ENCODE peak calls at places on chromosomes 12 and 14, in four cellular contexts. D, A, T and S are unnamed samples.

GRCh38 chr14:20606190-20606901 is 15.2 kb upstream of the RNASE12 start:
- DNase-seq in T (peak), A (peak), D (no peak), S (no peak)

GRCh38 chr14:58571256-58571655 is 66.5 kb upstream of the DACT1 start:
- DNase-seq in D (no peak), A (no peak), T (no peak), S (no peak)

GRCh38 chr14:72666610-72667009 is 227.3 kb downstream of the DPF3 start:
- DNase-seq in A (peak), D (no peak), T (no peak), S (no peak)

GRCh38 chr12:65495233-65495632 is 216.8 kb downstream of the MSRB3 start:
- DNase-seq in A (peak), T (no peak), D (no peak), S (no peak)

GRCh38 chr12:115204957-115205754 is 521.2 kb upstream of the TBX3 start:
- DNase-seq in A (peak), D (no peak), T (no peak), S (no peak)

GRCh38 chr14:106459971-106460730 is 933.8 kb downstream of the TMEM121 start:
- DNase-seq in T (no peak), A (peak), D (peak), S (peak)

GRCh38 chr12:45369065-45369464 is 153.2 kb downstream of the ANO6 start:
- DNase-seq in D (no peak), T (no peak), A (peak), S (no peak)

GRCh38 chr12:109058773-109059172 is 6.4 kb downstream of the USP30 start:
- DNase-seq in A (no peak), T (no peak), D (no peak), S (no peak)

GRCh38 chr12:109855377-109855776 is 22.2 kb upstream of the TRPV4 start:
- DNase-seq in A (no peak), T (no peak), D (no peak), S (no peak)

GRCh38 chr12:10372534-10372931 is 17.3 kb downstream of the KLRK1 start:
- DNase-seq in D (no peak), A (no peak), T (no peak), S (no peak)

GRCh38 chr12:123250471-123251383 is 17.5 kb downstream of the MTRFR start:
- DNase-seq in A (peak), D (no peak), T (no peak), S (no peak)

GRCh38 chr14:102824832-102825231 is 47.6 kb downstream of the TRAF3 start:
- DNase-seq in T (peak), A (peak), D (no peak), S (peak)

GRCh38 chr12:63319386-63319785 is 168.4 kb upstream of the AVPR1A start:
- DNase-seq in D (no peak), T (no peak), A (peak), S (no peak)

GRCh38 chr14:77376380-77376770 is 519 bp downstream of the TMED8 start:
- DNase-seq in D (peak), A (peak), T (peak), S (peak)

GRCh38 chr12:112172556-112173324 is 47.4 kb downstream of the TRAFD1 start:
- DNase-seq in A (no peak), D (no peak), T (no peak), S (no peak)

GRCh38 chr14:24816011-24816928 is 182.3 kb upstream of the GZMB start:
- DNase-seq in A (no peak), D (no peak), T (no peak), S (no peak)

GRCh38 chr14:34214961-34215360 is 247.1 kb downstream of the SPTSSA start:
- DNase-seq in A (no peak), D (no peak), T (no peak), S (no peak)

GRCh38 chr14:95233702-95234241 is 76.4 kb upstream of the DICER1 start:
- DNase-seq in D (no peak), A (no peak), T (no peak), S (no peak)

GRCh38 chr14:39025810-39026627 is 77.0 kb downstream of the SEC23A start:
- DNase-seq in T (no peak), A (no peak), D (no peak), S (no peak)

GRCh38 chr12:70798016-70798768 is 122.3 kb downstream of the PTPRR start:
- DNase-seq in T (no peak), A (no peak), D (no peak), S (no peak)

GRCh38 chr12:99879439-99879838 is 105.3 kb downstream of the ANKS1B start:
- DNase-seq in D (no peak), A (no peak), T (no peak), S (no peak)

GRCh38 chr14:36313898-36314297 is 6.5 kb downstream of the MBIP start:
- DNase-seq in A (no peak), T (no peak), D (no peak), S (no peak)

GRCh38 chr14:22656945-22657711 is 13.0 kb upstream of the OR6J1 start:
- DNase-seq in D (no peak), T (no peak), A (no peak), S (no peak)

GRCh38 chr14:105525861-105526780 is at the start of gene TMEM121:
- DNase-seq in A (no peak), T (peak), D (no peak), S (peak)

GRCh38 chr12:101935769-101936741 is 58.7 kb downstream of the DRAM1 start:
- DNase-seq in A (peak), T (no peak), D (no peak), S (no peak)

GRCh38 chr14:96424104-96424989 is 32.4 kb downstream of the AK7 start:
- DNase-seq in T (no peak), A (peak), D (no peak), S (peak)

GRCh38 chr14:91237219-91237618 is 7.3 kb downstream of the GPR68 start:
- DNase-seq in T (no peak), D (no peak), A (no peak), S (no peak)

GRCh38 chr12:116238149-116238548 is 39.3 kb downstream of the MED13L start:
- DNase-seq in A (no peak), T (no peak), D (no peak), S (no peak)

GRCh38 chr12:18120899-18121298 is 30.9 kb upstream of the RERGL start:
- DNase-seq in A (no peak), D (no peak), T (no peak), S (no peak)

GRCh38 chr14:105140581-105140980 is 28.0 kb downstream of the JAG2 start:
- DNase-seq in A (no peak), T (no peak), D (no peak), S (peak)